ENCODE peak calls at places on chromosomes 4 and X, in eight cellular contexts. H, V, N, B, I, Z, L and T are unnamed samples.

GRCh38 chr4:182764137-182764536 is 153.0 kb downstream of the DCTD start:
- DNase-seq in H (no peak), V (no peak), N (no peak), B (no peak), I (no peak), Z (no peak), L (no peak), T (no peak)

GRCh38 chr4:57070461-57070860 is 39.7 kb downstream of the IGFBP7 start:
- DNase-seq in H (no peak), V (no peak), N (no peak), B (no peak), I (no peak), Z (no peak), L (no peak), T (no peak)

GRCh38 chrX:42536286-42536685 is 241.7 kb downstream of the PPP1R2C start:
- DNase-seq in H (no peak), V (peak), N (no peak), B (no peak), I (no peak), Z (no peak), L (no peak), T (no peak)

GRCh38 chrX:27893211-27893610 is 85.4 kb downstream of the MAGEB10 start:
- DNase-seq in H (no peak), V (no peak), N (no peak), B (no peak), I (no peak), Z (no peak), L (no peak), T (no peak)

GRCh38 chr4:17276821-17277220 is 235.1 kb downstream of the QDPR start:
- DNase-seq in H (no peak), V (peak), N (no peak), B (no peak), I (peak), Z (no peak), L (peak), T (no peak)

GRCh38 chr4:156321203-156321602 is 367.5 kb upstream of the CTSO start:
- DNase-seq in H (no peak), V (peak), N (no peak), B (no peak), I (no peak), Z (no peak), L (no peak), T (no peak)

GRCh38 chr4:153039542-153040185 is 103.5 kb downstream of the FHDC1 start:
- DNase-seq in H (no peak), V (no peak), N (no peak), B (no peak), I (no peak), Z (no peak), L (no peak), T (no peak)

GRCh38 chrX:147875866-147876596 is 35.7 kb upstream of the FMR1 start:
- DNase-seq in H (no peak), V (no peak), N (no peak), B (peak), I (no peak), Z (no peak), L (no peak), T (no peak)

GRCh38 chr4:10715696-10716095 is 31.1 kb upstream of the CLNK start:
- DNase-seq in H (no peak), V (peak), N (no peak), B (no peak), I (no peak), Z (no peak), L (peak), T (no peak)

GRCh38 chr4:92304636-92305035 is 870 bp downstream of the GRID2 start:
- DNase-seq in H (no peak), V (peak), N (no peak), B (no peak), I (no peak), Z (no peak), L (peak), T (peak)